ENCODE peak calls at places on chromosomes 16 and 17, in six cellular contexts. X, D, H, C, T and O are unnamed samples.

GRCh38 chr17:38719943-38720641 is 10.0 kb upstream of the CISD3 start:
- DNase-seq in D (no peak), H (no peak), C (no peak), X (no peak), T (no peak), O (no peak)

GRCh38 chr17:75876938-75877751 is 1.2 kb downstream of the TRIM47 start:
- DNase-seq in H (peak), T (peak), C (no peak), D (peak), X (peak), O (no peak)

GRCh38 chr17:66353937-66354401 is 51.6 kb downstream of the PRKCA start:
- DNase-seq in D (no peak), C (no peak), H (no peak), T (no peak), X (no peak), O (no peak)

GRCh38 chr17:17366941-17367885 is 64.0 kb downstream of the NT5M start:
- DNase-seq in D (no peak), X (no peak), T (no peak), H (no peak), C (no peak), O (no peak)

GRCh38 chr17:5500804-5501391 is 14.5 kb downstream of the MIS12 start:
- DNase-seq in H (peak), D (peak), C (peak), X (no peak), T (peak), O (peak)

GRCh38 chr17:8488931-8489330 is 53.2 kb downstream of the NDEL1 start:
- DNase-seq in T (no peak), H (peak), D (no peak), X (no peak), C (no peak), O (no peak)

GRCh38 chr17:21214777-21215541 is 998 bp upstream of the TMEM11 start:
- DNase-seq in C (no peak), H (no peak), X (no peak), D (peak), T (peak), O (no peak)

GRCh38 chr17:52105601-52106000 is 52.9 kb downstream of the CA10 start:
- DNase-seq in T (no peak), D (no peak), C (no peak), X (no peak), H (no peak), O (no peak)

GRCh38 chr16:89562939-89563338 is 2.5 kb downstream of the RPL13 start:
- DNase-seq in C (no peak), T (no peak), H (no peak), D (no peak), X (no peak), O (no peak)

GRCh38 chr16:86572041-86572521 is 5.5 kb downstream of the FOXC2 start:
- DNase-seq in C (no peak), X (no peak), D (no peak), T (no peak), H (no peak), O (no peak)

GRCh38 chr16:89304181-89304851 is 86.8 kb downstream of the ZNF778 start:
- DNase-seq in D (no peak), H (no peak), T (no peak), X (no peak), C (no peak), O (no peak)

GRCh38 chr16:66107661-66108060 is 258.8 kb upstream of the CDH5 start:
- DNase-seq in C (no peak), D (no peak), H (no peak), X (no peak), T (no peak), O (no peak)

GRCh38 chr16:68367891-68368601 is 57.2 kb downstream of the PRMT7 start:
- DNase-seq in C (no peak), X (no peak), T (peak), H (no peak), D (peak), O (no peak)

GRCh38 chr16:28863929-28864886 is 565 bp downstream of the SH2B1 start:
- DNase-seq in H (no peak), C (peak), T (peak), X (no peak), D (no peak), O (peak)

GRCh38 chr16:24838554-24839266 is 7.1 kb upstream of the SLC5A11 start:
- DNase-seq in H (peak), D (no peak), C (no peak), T (no peak), X (no peak), O (no peak)

GRCh38 chr17:40415390-40415789 is 2.3 kb downstream of the TOP2A start:
- DNase-seq in H (no peak), T (peak), C (no peak), D (peak), X (no peak), O (peak)

GRCh38 chr17:15261063-15261817 is 3.9 kb downstream of the PMP22 start:
- DNase-seq in T (peak), C (no peak), D (no peak), H (no peak), X (no peak), O (peak)

GRCh38 chr16:8937803-8938202 is 25.9 kb downstream of the USP7 start:
- DNase-seq in X (no peak), D (no peak), T (no peak), C (no peak), H (no peak), O (no peak)

GRCh38 chr16:89602273-89602951 is 11.0 kb upstream of the DPEP1 start:
- DNase-seq in X (no peak), T (no peak), H (peak), C (peak), D (peak), O (peak)

GRCh38 chr16:88471575-88471974 is 18.5 kb downstream of the ZFPM1 start:
- DNase-seq in T (no peak), X (no peak), C (no peak), D (no peak), H (no peak), O (no peak)

GRCh38 chr16:69438465-69438864 is 14.0 kb downstream of the CYB5B start:
- DNase-seq in X (no peak), C (no peak), H (no peak), D (no peak), T (no peak), O (peak)

GRCh38 chr16:75304521-75305363 is 53.3 kb upstream of the BCAR1 start:
- DNase-seq in C (no peak), X (no peak), H (peak), D (no peak), T (no peak), O (no peak)

GRCh38 chr16:6852643-6853042 is 480.0 kb upstream of the RBFOX1 start:
- DNase-seq in X (no peak), H (no peak), D (no peak), C (no peak), T (no peak), O (no peak)

GRCh38 chr17:8192070-8192815 is 2.3 kb upstream of the BORCS6 start:
- DNase-seq in C (peak), T (peak), D (peak), X (peak), H (peak), O (peak)

GRCh38 chr16:78773316-78773715 is 673.9 kb downstream of the WWOX start:
- DNase-seq in D (no peak), C (no peak), T (no peak), X (no peak), H (no peak), O (no peak)

GRCh38 chr16:9258423-9259051 is 167.1 kb downstream of the HAPSTR1 start:
- DNase-seq in D (peak), C (no peak), T (peak), X (peak), H (no peak), O (peak)

GRCh38 chr17:43465049-43465448 is 18.7 kb upstream of the DHX8 start:
- DNase-seq in H (no peak), C (no peak), T (no peak), D (no peak), X (no peak), O (no peak)

GRCh38 chr16:85557083-85557975 is 55.8 kb upstream of the GSE1 start:
- DNase-seq in D (peak), C (peak), X (no peak), H (no peak), T (no peak), O (no peak)

GRCh38 chr16:11342021-11342855 is 3.0 kb upstream of the RMI2 start:
- DNase-seq in X (no peak), H (no peak), C (no peak), T (no peak), D (no peak), O (no peak)

GRCh38 chr16:11347831-11348230 is 2.6 kb downstream of the RMI2 start:
- DNase-seq in X (no peak), T (no peak), D (no peak), C (no peak), H (no peak), O (no peak)

GRCh38 chr16:11346700-11347319 is 1.6 kb downstream of the RMI2 start:
- DNase-seq in C (no peak), D (no peak), T (no peak), H (no peak), X (no peak), O (no peak)

GRCh38 chr16:11348737-11349598 is 3.7 kb downstream of the RMI2 start:
- DNase-seq in C (no peak), H (no peak), X (no peak), D (no peak), T (no peak), O (no peak)

DNA sequence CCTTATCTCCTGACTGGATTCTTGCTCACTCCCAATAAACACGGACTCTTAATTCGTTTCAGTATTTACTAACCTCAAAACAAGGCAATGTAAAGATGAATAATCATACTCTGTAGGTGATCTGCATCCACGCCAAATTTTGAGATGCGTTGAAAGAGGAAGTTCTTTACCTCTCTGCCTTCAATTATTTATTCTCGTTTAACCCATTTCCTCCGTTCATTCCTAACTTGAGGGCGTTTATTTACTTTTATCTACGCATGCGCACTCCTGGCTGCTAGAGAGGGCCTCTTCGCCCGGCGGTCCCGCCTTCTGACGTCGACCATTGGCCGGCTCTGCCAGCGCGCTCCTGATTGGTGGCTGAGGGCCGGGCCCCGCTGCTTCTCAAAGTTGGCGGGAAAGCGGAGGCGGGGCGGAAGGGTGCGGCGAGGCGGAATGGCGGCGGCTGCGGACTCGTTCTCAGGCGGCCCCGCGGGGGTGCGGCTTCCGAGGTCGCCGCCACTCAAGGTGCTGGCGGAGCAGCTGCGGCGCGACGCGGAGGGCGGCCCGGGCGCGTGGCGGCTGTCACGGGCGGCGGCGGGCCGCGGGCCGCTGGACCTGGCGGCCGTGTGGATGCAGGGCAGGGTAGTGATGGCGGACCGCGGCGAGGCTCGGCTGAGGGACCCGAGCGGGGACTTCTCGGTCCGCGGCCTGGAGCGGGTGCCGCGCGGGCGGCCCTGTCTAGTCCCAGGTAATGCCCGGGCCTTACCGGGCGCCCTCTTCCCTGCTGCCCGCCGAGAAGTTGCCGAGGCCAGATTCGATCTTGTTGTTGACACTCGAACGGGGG is at the start of gene RMI2:
- DNase-seq in X (peak), D (peak), C (peak), H (peak), T (peak), O (peak)
- TF ChIP-seq CTCF in X (no peak), D (no peak), C (no peak), H (no peak), T (no peak), O (no peak)

GRCh38 chr17:72287586-72287985 is 166.8 kb downstream of the SOX9 start:
- DNase-seq in C (no peak), X (peak), D (no peak), H (no peak), T (no peak), O (no peak)
- TF ChIP-seq CTCF in C (no peak), X (no peak), D (no peak), H (no peak), T (no peak), O (no peak)

DNA sequence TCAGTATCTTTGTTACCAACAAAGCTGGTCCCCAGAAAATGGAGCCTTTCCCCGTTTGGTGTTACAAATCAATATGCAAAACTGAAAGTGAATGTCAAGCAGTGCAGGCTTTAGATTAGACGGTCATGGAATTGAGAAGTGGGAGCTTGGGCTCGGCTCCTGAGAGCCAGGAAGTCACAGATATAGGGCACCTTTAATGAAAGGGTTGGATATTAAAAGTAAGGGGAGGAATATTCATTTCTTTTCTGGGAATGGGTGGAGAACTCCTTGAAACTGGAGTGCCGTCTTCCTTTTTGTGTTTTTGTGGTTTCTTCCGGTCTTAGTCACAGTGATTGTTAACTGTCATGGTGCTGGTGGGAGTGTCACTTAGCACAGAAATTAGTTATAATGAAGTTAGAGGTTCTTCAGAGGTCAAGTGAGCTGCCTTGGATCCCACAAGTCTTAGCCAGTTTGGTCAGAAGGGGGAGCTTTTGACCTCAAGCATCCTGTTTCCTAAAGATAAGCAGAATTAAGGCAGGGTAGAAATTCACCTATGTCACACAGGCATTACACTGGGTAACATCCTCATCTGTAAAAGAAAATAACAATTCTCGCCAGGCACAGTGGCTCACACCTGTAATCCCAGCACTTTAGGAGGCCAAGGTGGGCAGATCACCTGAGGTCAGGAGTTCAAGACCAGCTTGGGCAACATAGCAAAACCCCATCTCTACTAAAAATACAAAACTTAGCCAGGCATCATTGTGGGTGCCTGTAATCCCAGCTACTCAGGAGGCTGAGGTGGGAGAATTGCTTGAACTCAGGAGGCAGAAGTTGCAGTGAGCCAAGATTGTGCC is 9.6 kb upstream of the EIF1 start:
- DNase-seq in C (peak), X (peak), D (peak), T (no peak), H (no peak), O (no peak)
- TF ChIP-seq CTCF in C (no peak), X (peak), D (peak), T (no peak), H (no peak), O (no peak)

GRCh38 chr17:82913304-82914043 is 73.7 kb upstream of the ZNF750 start:
- DNase-seq in X (no peak), C (no peak), H (no peak), D (no peak), T (no peak), O (no peak)
- TF ChIP-seq CTCF in X (no peak), C (no peak), H (no peak), D (no peak), T (no peak), O (no peak)

GRCh38 chr17:45195424-45195823 is 26.3 kb upstream of the FMNL1 start:
- DNase-seq in T (no peak), C (no peak), X (no peak), H (no peak), D (no peak), O (no peak)

GRCh38 chr17:45201457-45201856 is 20.2 kb upstream of the FMNL1 start:
- DNase-seq in C (no peak), T (no peak), H (no peak), X (no peak), D (no peak), O (no peak)

GRCh38 chr17:45197108-45197507 is 24.6 kb upstream of the FMNL1 start:
- DNase-seq in X (no peak), D (no peak), T (no peak), H (no peak), C (no peak), O (no peak)

GRCh38 chr17:45197555-45198334 is 23.9 kb upstream of the FMNL1 start:
- DNase-seq in H (peak), T (peak), C (peak), D (peak), X (peak), O (peak)

DNA sequence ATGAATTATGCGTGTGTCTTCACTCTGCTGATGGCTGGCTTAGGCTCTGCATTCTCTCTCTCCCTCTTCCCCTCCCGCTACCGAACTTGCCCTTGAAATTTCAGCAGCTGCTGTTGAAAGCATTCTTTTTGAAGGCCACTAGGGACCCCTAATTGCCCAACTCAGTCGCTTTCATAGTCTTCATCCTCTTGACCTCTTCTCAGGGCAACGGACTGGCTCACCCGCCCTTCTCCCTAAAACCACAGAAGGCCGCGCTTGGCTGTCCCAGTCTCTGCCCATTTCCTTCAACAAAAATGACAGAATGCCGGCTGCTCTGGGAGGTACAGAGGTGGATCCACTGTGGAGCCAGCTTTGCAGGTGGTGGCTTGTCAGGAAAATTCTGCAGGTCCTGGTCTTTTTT is 21.0 kb upstream of the FMNL1 start:
- DNase-seq in X (no peak), T (no peak), C (no peak), D (peak), H (no peak), O (no peak)
- TF ChIP-seq CTCF in X (no peak), T (no peak), C (no peak), D (peak), H (no peak), O (no peak)